ENCODE peak calls at places on chromosomes 1 and 21, in six cellular contexts. One of them, this sample, is unnamed.

GRCh38 chr1:115771847-115772457 is 3.4 kb upstream of the CASQ2 start:
- DNase-seq in H1: peak; percentile 53
- DNase-seq in K562: peak; percentile 71
- DNase-seq in GM12891: peak; percentile 44
- DNase-seq in GM12878: peak; percentile 53
- DNase-seq in HepG2: peak; percentile 78
- DNase-seq in this sample: peak; percentile 13

GRCh38 chr1:213464786-213465460 is 413.9 kb downstream of the RPS6KC1 start:
- DNase-seq in H1: no peak
- DNase-seq in K562: no peak
- DNase-seq in GM12891: no peak
- DNase-seq in GM12878: no peak
- DNase-seq in HepG2: no peak
- DNase-seq in this sample: no peak

GRCh38 chr1:211939876-211940468 is 95.4 kb downstream of the INTS7 start:
- DNase-seq in H1: no peak
- DNase-seq in K562: no peak
- DNase-seq in GM12891: no peak
- DNase-seq in GM12878: peak; percentile 99
- DNase-seq in HepG2: no peak
- DNase-seq in this sample: peak; percentile 38

GRCh38 chr1:215018555-215018954 is 64.0 kb upstream of the KCNK2 start:
- DNase-seq in H1: no peak
- DNase-seq in K562: no peak
- DNase-seq in GM12891: no peak
- DNase-seq in GM12878: no peak
- DNase-seq in HepG2: no peak
- DNase-seq in this sample: no peak

GRCh38 chr1:92791487-92792058 is 6.7 kb upstream of the EVI5 start:
- DNase-seq in H1: no peak
- DNase-seq in K562: peak; percentile 17
- DNase-seq in GM12891: no peak
- DNase-seq in GM12878: no peak
- DNase-seq in HepG2: no peak
- DNase-seq in this sample: no peak

GRCh38 chr1:214493126-214493796 is 58.1 kb downstream of the PTPN14 start:
- DNase-seq in H1: no peak
- DNase-seq in K562: no peak
- DNase-seq in GM12891: no peak
- DNase-seq in GM12878: no peak
- DNase-seq in HepG2: no peak
- DNase-seq in this sample: no peak

GRCh38 chr1:176656257-176656995 is 193.5 kb downstream of the PAPPA2 start:
- DNase-seq in H1: no peak
- DNase-seq in K562: no peak
- DNase-seq in GM12891: no peak
- DNase-seq in GM12878: no peak
- DNase-seq in HepG2: no peak
- DNase-seq in this sample: no peak

GRCh38 chr1:207318072-207318619 is 3.3 kb upstream of the CD55 start:
- DNase-seq in H1: no peak
- DNase-seq in K562: no peak
- DNase-seq in GM12891: no peak
- DNase-seq in GM12878: no peak
- DNase-seq in HepG2: no peak
- DNase-seq in this sample: no peak

GRCh38 chr1:100396651-100397050 is 44.3 kb downstream of the CDC14A start:
- DNase-seq in H1: no peak
- DNase-seq in K562: no peak
- DNase-seq in GM12891: no peak
- DNase-seq in GM12878: no peak
- DNase-seq in HepG2: no peak
- DNase-seq in this sample: no peak

GRCh38 chr1:76209238-76209637 is 134.7 kb downstream of the ST6GALNAC3 start:
- DNase-seq in H1: no peak
- DNase-seq in K562: no peak
- DNase-seq in GM12891: no peak
- DNase-seq in GM12878: no peak
- DNase-seq in HepG2: no peak
- DNase-seq in this sample: no peak

GRCh38 chr1:117740461-117740860 is 134.6 kb downstream of the TENT5C start:
- DNase-seq in H1: no peak
- DNase-seq in K562: no peak
- DNase-seq in GM12891: no peak
- DNase-seq in GM12878: no peak
- DNase-seq in HepG2: no peak
- DNase-seq in this sample: no peak

GRCh38 chr1:75503221-75503974 is 107.5 kb downstream of the SLC44A5 start:
- DNase-seq in H1: no peak
- DNase-seq in K562: no peak
- DNase-seq in GM12891: no peak
- DNase-seq in GM12878: no peak
- DNase-seq in HepG2: no peak
- DNase-seq in this sample: no peak

GRCh38 chr21:28959367-28960099 is 33.1 kb downstream of the LTN1 start:
- DNase-seq in H1: no peak
- DNase-seq in K562: no peak
- DNase-seq in GM12891: no peak
- DNase-seq in GM12878: no peak
- DNase-seq in HepG2: peak; percentile 2
- DNase-seq in this sample: no peak

GRCh38 chr1:112957133-112957812 is 1.3 kb upstream of the SLC16A1 start:
- DNase-seq in H1: peak; percentile 68
- DNase-seq in K562: no peak
- DNase-seq in GM12891: peak; percentile 43
- DNase-seq in GM12878: peak; percentile 84
- DNase-seq in HepG2: peak; percentile 79
- DNase-seq in this sample: peak; percentile 57

GRCh38 chr1:41023279-41023990 is 1.9 kb upstream of the SLFNL1 start:
- DNase-seq in H1: no peak
- DNase-seq in K562: peak; percentile 65
- DNase-seq in GM12891: no peak
- DNase-seq in GM12878: no peak
- DNase-seq in HepG2: peak; percentile 16
- DNase-seq in this sample: no peak

GRCh38 chr1:78441921-78442320 is 48.9 kb upstream of the PTGFR start:
- DNase-seq in H1: no peak
- DNase-seq in K562: no peak
- DNase-seq in GM12891: no peak
- DNase-seq in GM12878: no peak
- DNase-seq in HepG2: no peak
- DNase-seq in this sample: no peak

GRCh38 chr1:58402444-58402843 is 144.1 kb downstream of the OMA1 start:
- DNase-seq in H1: no peak
- DNase-seq in K562: no peak
- DNase-seq in GM12891: no peak
- DNase-seq in GM12878: no peak
- DNase-seq in HepG2: no peak
- DNase-seq in this sample: no peak

GRCh38 chr1:176994926-176995596 is 169.5 kb downstream of the ASTN1 start:
- DNase-seq in H1: no peak
- DNase-seq in K562: no peak
- DNase-seq in GM12891: no peak
- DNase-seq in GM12878: no peak
- DNase-seq in HepG2: no peak
- DNase-seq in this sample: no peak

GRCh38 chr1:32782086-32782485 is 35.1 kb downstream of the YARS1 start:
- DNase-seq in H1: no peak
- DNase-seq in K562: no peak
- DNase-seq in GM12891: no peak
- DNase-seq in GM12878: no peak
- DNase-seq in HepG2: no peak
- DNase-seq in this sample: no peak

GRCh38 chr1:63988941-63989340 is 214.5 kb upstream of the UBE2U start:
- DNase-seq in H1: no peak
- DNase-seq in K562: no peak
- DNase-seq in GM12891: no peak
- DNase-seq in GM12878: no peak
- DNase-seq in HepG2: no peak
- DNase-seq in this sample: no peak

GRCh38 chr1:66648896-66649597 is 103.2 kb upstream of the DYNLT5 start:
- DNase-seq in H1: no peak
- DNase-seq in K562: no peak
- DNase-seq in GM12891: no peak
- DNase-seq in GM12878: peak; percentile 43
- DNase-seq in HepG2: no peak
- DNase-seq in this sample: no peak

GRCh38 chr1:3219005-3219724 is 150.2 kb downstream of the PRDM16 start:
- DNase-seq in H1: no peak
- DNase-seq in K562: no peak
- DNase-seq in GM12891: no peak
- DNase-seq in GM12878: no peak
- DNase-seq in HepG2: peak; percentile 89
- DNase-seq in this sample: no peak

GRCh38 chr1:233172201-233172600 is 123.3 kb downstream of the PCNX2 start:
- DNase-seq in H1: no peak
- DNase-seq in K562: no peak
- DNase-seq in GM12891: no peak
- DNase-seq in GM12878: no peak
- DNase-seq in HepG2: peak; percentile 11
- DNase-seq in this sample: no peak

GRCh38 chr1:16394178-16394521 is 27.1 kb downstream of the SZRD1 start:
- DNase-seq in H1: no peak
- DNase-seq in K562: no peak
- DNase-seq in GM12891: no peak
- DNase-seq in GM12878: no peak
- DNase-seq in HepG2: no peak
- DNase-seq in this sample: no peak

GRCh38 chr1:16398371-16398953 is 31.4 kb downstream of the SZRD1 start:
- DNase-seq in H1: no peak
- DNase-seq in K562: no peak
- DNase-seq in GM12891: no peak
- DNase-seq in GM12878: no peak
- DNase-seq in HepG2: no peak
- DNase-seq in this sample: no peak

GRCh38 chr1:16394977-16395376 is 27.9 kb downstream of the SZRD1 start:
- DNase-seq in H1: no peak
- DNase-seq in K562: peak; percentile 30
- DNase-seq in GM12891: no peak
- DNase-seq in GM12878: no peak
- DNase-seq in HepG2: no peak
- DNase-seq in this sample: no peak

GRCh38 chr1:16397095-16397494 is 30.1 kb downstream of the SZRD1 start:
- DNase-seq in H1: no peak
- DNase-seq in K562: no peak
- DNase-seq in GM12891: no peak
- DNase-seq in GM12878: no peak
- DNase-seq in HepG2: no peak
- DNase-seq in this sample: no peak

DNA sequence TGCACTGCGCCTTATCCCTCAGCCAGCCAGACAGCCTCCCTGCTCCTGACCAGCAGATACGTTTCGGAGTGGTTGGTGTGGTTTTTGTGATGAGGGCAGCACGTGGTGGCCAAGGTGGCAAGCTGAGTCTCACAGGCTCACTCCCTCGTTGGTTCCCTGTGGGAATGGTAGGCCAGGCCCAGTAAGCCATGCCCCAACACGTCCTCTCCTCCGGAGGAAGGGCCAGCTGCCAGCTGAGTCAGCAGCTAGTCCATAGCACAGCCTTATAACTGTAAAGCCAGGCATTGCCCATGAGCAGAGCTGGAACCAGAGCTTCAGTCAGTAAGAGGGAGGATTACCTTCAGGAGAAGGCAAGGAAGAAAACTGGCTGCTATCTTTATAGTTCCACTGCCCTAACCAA is 29.5 kb downstream of the SZRD1 start:
- DNase-seq in H1: no peak
- DNase-seq in K562: no peak
- DNase-seq in GM12891: no peak
- DNase-seq in GM12878: no peak
- DNase-seq in HepG2: no peak
- DNase-seq in this sample: no peak
- TF ChIP-seq POLR2AphosphoS5 in H1: no peak
- TF ChIP-seq POLR2AphosphoS5 in K562: no peak
- TF ChIP-seq POLR2AphosphoS5 in GM12891: no peak
- TF ChIP-seq POLR2AphosphoS5 in GM12878: peak; percentile 51
- TF ChIP-seq POLR2AphosphoS5 in HepG2: no peak
- TF ChIP-seq POLR2AphosphoS5 in this sample: no peak

GRCh38 chr1:164754088-164754600 is 195.2 kb downstream of the PBX1 start:
- DNase-seq in H1: no peak
- DNase-seq in K562: no peak
- DNase-seq in GM12891: no peak
- DNase-seq in GM12878: no peak
- DNase-seq in HepG2: no peak
- DNase-seq in this sample: no peak
- TF ChIP-seq POLR2A in H1: no peak
- TF ChIP-seq POLR2A in K562: no peak
- TF ChIP-seq POLR2A in GM12891: no peak
- TF ChIP-seq POLR2A in GM12878: no peak
- TF ChIP-seq POLR2A in HepG2: no peak
- TF ChIP-seq POLR2A in this sample: no peak

DNA sequence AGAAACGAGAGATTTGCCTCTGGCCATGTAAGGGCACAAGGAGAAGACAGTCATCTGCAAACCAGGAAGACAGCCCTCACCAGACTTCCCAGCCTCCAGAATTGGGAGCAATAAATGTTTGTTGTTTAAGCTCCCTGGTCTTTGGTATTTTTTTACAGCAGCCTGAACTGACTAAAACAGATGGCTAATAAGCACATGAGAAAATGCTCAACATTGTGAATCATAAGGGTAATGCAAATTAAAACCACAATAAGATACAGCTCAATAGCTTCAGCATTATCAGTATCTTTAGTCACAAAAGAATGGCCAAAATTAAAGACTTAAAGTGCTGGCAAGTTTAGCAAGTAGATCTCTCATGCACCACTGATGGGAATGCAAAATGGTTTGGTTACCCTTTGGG is 11.7 kb downstream of the UBE2G2 start:
- DNase-seq in H1: no peak
- DNase-seq in K562: no peak
- DNase-seq in GM12891: no peak
- DNase-seq in GM12878: no peak
- DNase-seq in HepG2: no peak
- DNase-seq in this sample: no peak
- TF ChIP-seq TAF1 in H1: no peak
- TF ChIP-seq TAF1 in K562: no peak
- TF ChIP-seq TAF1 in GM12891: no peak
- TF ChIP-seq TAF1 in GM12878: no peak
- TF ChIP-seq TAF1 in HepG2: no peak
- TF ChIP-seq TAF1 in this sample: no peak

GRCh38 chr1:145846191-145846590 is 761 bp downstream of the NUDT17 start:
- DNase-seq in H1: no peak
- DNase-seq in K562: peak; percentile 65
- DNase-seq in GM12891: peak; percentile 66
- DNase-seq in GM12878: no peak
- DNase-seq in HepG2: peak; percentile 23
- DNase-seq in this sample: peak; percentile 62

GRCh38 chr1:145847827-145848226 is 2.4 kb downstream of the NUDT17 start:
- DNase-seq in H1: no peak
- DNase-seq in K562: no peak
- DNase-seq in GM12891: no peak
- DNase-seq in GM12878: no peak
- DNase-seq in HepG2: no peak
- DNase-seq in this sample: no peak

GRCh38 chr1:145845514-145846161 is at the start of gene NUDT17:
- DNase-seq in H1: peak; percentile 38
- DNase-seq in K562: peak; percentile 82
- DNase-seq in GM12891: peak; percentile 88
- DNase-seq in GM12878: no peak
- DNase-seq in HepG2: peak; percentile 52
- DNase-seq in this sample: peak; percentile 91

GRCh38 chr1:145849356-145850165 is 4.1 kb downstream of the NUDT17 start:
- DNase-seq in H1: no peak
- DNase-seq in K562: peak; percentile 48
- DNase-seq in GM12891: no peak
- DNase-seq in GM12878: no peak
- DNase-seq in HepG2: no peak
- DNase-seq in this sample: no peak

GRCh38 chr1:145845144-145845513 is 301 bp upstream of the NUDT17 start:
- DNase-seq in H1: no peak
- DNase-seq in K562: no peak
- DNase-seq in GM12891: no peak
- DNase-seq in GM12878: peak; percentile 79
- DNase-seq in HepG2: no peak
- DNase-seq in this sample: peak; percentile 46
- TF ChIP-seq POLR2AphosphoS5 in H1: no peak
- TF ChIP-seq POLR2AphosphoS5 in K562: no peak
- TF ChIP-seq POLR2AphosphoS5 in GM12891: no peak
- TF ChIP-seq POLR2AphosphoS5 in GM12878: no peak
- TF ChIP-seq POLR2AphosphoS5 in HepG2: no peak
- TF ChIP-seq POLR2AphosphoS5 in this sample: no peak